ENCODE peak calls at places on chromosomes 6 and 20, in four cellular contexts. U is HepG2, S is Peyer's patch, D is sigmoid colon. W is an unnamed sample.

GRCh38 chr6:47687432-47687831 is 10.9 kb upstream of the ADGRF4 start:
- DNase-seq in U (no peak), S (no peak), D (no peak), W (no peak)

GRCh38 chr6:142377112-142377848 is 75.5 kb downstream of the ADGRG6 start:
- DNase-seq in U (peak; percentile 69), S (no peak), D (no peak), W (no peak)

GRCh38 chr6:14464049-14464448 is 346.5 kb downstream of the CD83 start:
- DNase-seq in U (no peak), S (no peak), D (no peak), W (peak; percentile 54)

GRCh38 chr20:22160254-22160653 is 424.1 kb downstream of the FOXA2 start:
- DNase-seq in U (no peak), S (no peak), D (no peak), W (no peak)

GRCh38 chr6:142856857-142857608 is 87.9 kb downstream of the HIVEP2 start:
- DNase-seq in U (no peak), S (peak; percentile 52), D (no peak), W (no peak)

GRCh38 chr6:40436685-40437604 is 150.2 kb downstream of the LRFN2 start:
- DNase-seq in U (no peak), S (no peak), D (no peak), W (peak; percentile 25)

GRCh38 chr20:40954521-40955165 is 74.0 kb upstream of the TOP1 start:
- DNase-seq in U (no peak), S (no peak), D (peak; percentile 15), W (no peak)

GRCh38 chr6:658244-658643 is 1.3 kb upstream of the HUS1B start:
- DNase-seq in U (no peak), S (no peak), D (no peak), W (peak; percentile 30)

GRCh38 chr6:50589751-50590470 is 123.4 kb upstream of the TFAP2D start:
- DNase-seq in U (no peak), S (no peak), D (no peak), W (no peak)

GRCh38 chr6:144066745-144067484 is 28.5 kb downstream of the SF3B5 start:
- DNase-seq in U (no peak), S (no peak), D (no peak), W (no peak)
- H3K4me3 ChIP-seq in U (no peak overlapping the region), S (no peak overlapping the region), D (no peak overlapping the region), W (no peak overlapping the region)

DNA sequence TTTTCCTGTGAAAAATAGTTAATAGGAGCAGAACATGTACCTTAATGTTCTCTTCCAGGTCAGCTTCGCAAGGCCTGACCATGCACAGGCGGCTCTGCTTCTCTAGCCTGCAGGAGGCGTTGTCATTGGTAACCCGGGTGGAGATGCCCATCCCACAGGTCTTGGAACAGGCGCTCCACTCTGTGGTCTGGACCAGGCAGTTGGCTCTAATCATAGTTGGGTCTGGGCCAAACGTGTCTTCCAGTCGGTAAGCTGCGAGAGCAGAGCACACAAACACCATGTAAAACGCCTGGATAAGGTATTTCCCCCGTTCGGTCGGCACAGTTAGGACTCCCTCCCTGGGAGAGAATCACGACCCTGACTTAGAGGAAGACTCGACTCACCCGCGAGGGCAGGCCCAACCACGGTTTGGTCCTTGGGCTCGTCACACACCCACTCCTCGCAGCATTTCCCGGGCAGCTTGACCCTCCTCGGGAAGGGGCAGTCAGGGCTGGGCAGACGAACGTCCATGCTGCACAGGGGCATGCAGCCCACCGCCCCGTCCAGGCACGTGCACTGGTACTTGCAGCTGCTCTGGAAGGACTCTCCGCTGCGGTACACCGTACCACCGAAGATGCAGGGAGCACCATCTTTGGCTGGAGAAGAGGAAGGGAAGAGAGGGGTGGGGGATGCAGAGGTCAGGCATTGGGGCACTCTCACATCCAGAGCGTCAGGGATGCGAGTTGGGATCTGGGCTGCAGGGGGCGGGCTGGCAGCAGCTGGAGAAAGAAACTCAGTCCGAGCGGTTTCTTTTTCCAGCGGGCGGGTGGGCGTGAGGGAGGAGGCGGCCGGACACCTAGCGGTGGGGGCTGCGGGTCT is 1.0 kb downstream of the CCN2 start:
- DNase-seq in U (peak; percentile 75), S (peak; percentile 30), D (peak; percentile 92), W (peak; percentile 91)
- TF ChIP-seq CTCF in U (peak; percentile 83), S (peak; percentile 42), D (peak; percentile 65), W (peak; percentile 52)

GRCh38 chr20:32472581-32473207 is 112.4 kb downstream of the NOL4L start:
- DNase-seq in U (no peak), S (no peak), D (no peak), W (no peak)

GRCh38 chr20:32474717-32474966 is 110.5 kb downstream of the NOL4L start:
- DNase-seq in U (no peak), S (no peak), D (no peak), W (no peak)

GRCh38 chr20:32474967-32475819 is 109.9 kb downstream of the NOL4L start:
- DNase-seq in U (peak; percentile 86), S (peak; percentile 37), D (peak; percentile 96), W (peak; percentile 93)

GRCh38 chr20:32473231-32474008 is 111.7 kb downstream of the NOL4L start:
- DNase-seq in U (peak; percentile 94), S (no peak), D (no peak), W (no peak)

DNA sequence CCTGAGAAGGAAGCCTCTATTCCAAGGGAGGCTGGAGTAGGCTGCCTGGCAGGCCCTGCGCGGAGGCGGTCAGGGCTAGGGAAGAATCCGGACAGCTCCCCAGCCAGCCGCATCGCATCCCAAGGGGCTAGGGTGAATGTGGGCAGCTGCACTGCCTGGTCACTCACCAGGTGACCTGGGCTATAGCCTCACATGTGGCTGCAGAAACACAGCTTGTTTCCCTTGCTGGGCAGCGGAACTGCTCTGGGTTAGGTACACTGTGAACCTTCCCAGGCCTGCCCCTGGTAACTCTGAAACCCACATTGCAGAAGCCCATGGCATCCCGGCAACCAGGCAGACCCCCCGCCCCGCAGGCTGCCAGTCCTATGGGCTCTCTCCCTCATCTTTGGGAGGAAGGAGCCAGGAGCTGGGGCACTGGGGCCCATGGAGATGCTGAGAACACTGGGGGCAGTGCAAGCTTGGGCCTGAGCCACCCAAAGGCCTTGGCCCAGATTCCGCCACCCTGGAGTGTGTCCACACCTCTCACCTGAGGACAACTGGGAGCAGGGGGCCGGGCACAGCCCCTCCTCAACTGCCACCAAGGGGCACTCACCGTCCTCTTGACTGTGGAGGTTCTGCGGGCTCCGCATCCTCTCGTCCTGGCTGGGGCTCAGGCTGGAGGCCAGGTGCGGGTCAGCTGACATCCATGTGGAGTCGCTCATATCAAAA is 111.0 kb downstream of the NOL4L start:
- DNase-seq in U (peak; percentile 43), S (no peak), D (no peak), W (peak; percentile 35)
- H3K4me3 ChIP-seq in U (peak overlapping the region; percentile 73), S (no peak overlapping the region), D (peak overlapping the region; percentile 44), W (peak overlapping the region; percentile 51)

DNA sequence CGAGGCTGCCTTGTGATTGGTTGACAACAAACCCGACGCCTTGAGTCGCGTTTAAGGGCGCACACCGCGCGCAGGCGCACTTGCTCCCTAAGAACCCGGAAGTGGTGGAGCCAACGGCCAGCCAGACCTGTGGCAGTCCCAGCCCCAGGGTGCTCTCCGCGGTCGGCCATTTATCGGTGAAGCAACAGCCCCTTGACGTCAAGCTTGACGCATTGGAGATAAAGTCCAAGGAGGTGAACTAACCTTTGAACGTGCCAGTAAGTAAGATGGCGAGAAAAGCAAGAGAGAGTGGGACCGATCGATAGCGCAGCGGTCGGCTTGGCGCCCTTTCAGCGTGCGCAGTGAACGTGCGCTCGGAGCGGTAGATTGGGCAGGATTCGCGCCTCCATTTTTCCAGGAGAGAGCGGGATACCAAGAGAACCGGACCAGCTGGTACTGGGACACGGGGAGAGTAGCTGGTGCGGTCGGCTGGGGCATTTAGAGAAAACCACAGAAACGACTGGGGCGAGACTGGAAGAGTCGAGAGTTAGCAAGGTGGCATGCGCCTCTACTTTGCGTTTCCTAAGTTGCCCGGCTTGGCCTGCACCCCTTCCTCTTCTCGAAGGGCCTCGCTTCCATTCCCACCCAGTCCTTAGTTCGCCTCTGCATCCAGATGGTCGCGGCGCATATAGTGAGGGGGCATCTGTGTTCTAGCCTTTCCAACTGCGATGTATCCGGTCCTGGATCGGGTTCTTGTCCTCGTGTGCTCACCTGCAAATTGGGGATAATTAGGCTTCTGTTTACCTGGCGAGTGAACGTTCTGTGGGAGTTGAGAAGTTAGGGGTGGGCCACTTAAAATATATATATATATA is at the start of gene CSTF1:
- DNase-seq in U (peak; percentile 100), S (peak; percentile 98), D (peak; percentile 100), W (peak; percentile 100)
- TF ChIP-seq CTCF in U (peak; percentile 39), S (no peak), D (no peak), W (no peak)